ENCODE peak calls at places on chromosomes 12 and 14, in four cellular contexts. B is OCI-LY7, V is pancreas, T is endodermal cell. I is an unnamed sample.

GRCh38 chr14:63308723-63309317 is 9.9 kb downstream of the GPHB5 start:
- DNase-seq in B (peak; percentile 46), V (no peak), T (peak; percentile 90), I (peak; percentile 12)

GRCh38 chr14:22399776-22400175 is 189.2 kb downstream of the DAD1 start:
- DNase-seq in B (no peak), V (no peak), T (no peak), I (no peak)

GRCh38 chr14:31829256-31829923 is 247.7 kb upstream of the ARHGAP5 start:
- DNase-seq in B (no peak), V (no peak), T (no peak), I (peak; percentile 81)

GRCh38 chr14:99579903-99580570 is 24.0 kb downstream of the CCDC85C start:
- DNase-seq in B (peak; percentile 17), V (no peak), T (peak; percentile 88), I (peak; percentile 28)

GRCh38 chr12:92553389-92553788 is 149.4 kb upstream of the PLEKHG7 start:
- DNase-seq in B (no peak), V (no peak), T (no peak), I (no peak)

GRCh38 chr12:6078378-6079083 is 45.9 kb downstream of the VWF start:
- DNase-seq in B (no peak), V (no peak), T (peak; percentile 64), I (peak; percentile 20)

GRCh38 chr12:40921563-40922163 is 229.4 kb downstream of the CNTN1 start:
- DNase-seq in B (peak; percentile 37), V (no peak), T (no peak), I (no peak)

GRCh38 chr14:29442720-29443119 is 484.9 kb downstream of the PRKD1 start:
- DNase-seq in B (no peak), V (no peak), T (no peak), I (peak; percentile 7)

GRCh38 chr12:45192041-45192695 is 23.7 kb upstream of the ANO6 start:
- DNase-seq in B (no peak), V (no peak), T (no peak), I (peak; percentile 52)

GRCh38 chr12:57046947-57047890 is 2.7 kb downstream of the MYO1A start:
- DNase-seq in B (no peak), V (no peak), T (peak; percentile 36), I (no peak)

GRCh38 chr12:77107121-77107520 is 41.8 kb upstream of the E2F7 start:
- DNase-seq in B (no peak), V (no peak), T (no peak), I (no peak)

GRCh38 chr12:93572712-93573551 is 457 bp downstream of the SOCS2 start:
- DNase-seq in B (no peak), V (peak; percentile 32), T (peak; percentile 89), I (no peak)

GRCh38 chr14:102370305-102370809 is 7.6 kb downstream of the TECPR2 start:
- DNase-seq in B (peak; percentile 69), V (no peak), T (peak; percentile 44), I (no peak)

GRCh38 chr14:53380041-53380440 is 226.9 kb upstream of the DDHD1 start:
- DNase-seq in B (no peak), V (no peak), T (no peak), I (no peak)

GRCh38 chr12:129605666-129606065 is 298.2 kb downstream of the TMEM132D start:
- DNase-seq in B (no peak), V (no peak), T (peak; percentile 62), I (peak; percentile 73)

GRCh38 chr14:72559227-72559626 is 334.7 kb downstream of the DPF3 start:
- DNase-seq in B (no peak), V (no peak), T (peak; percentile 55), I (peak; percentile 5)

GRCh38 chr12:54933381-54933780 is 51.2 kb downstream of the TESPA1 start:
- DNase-seq in B (no peak), V (no peak), T (no peak), I (peak; percentile 17)

GRCh38 chr14:33463731-33464130 is 487.1 kb downstream of the EGLN3 start:
- DNase-seq in B (no peak), V (no peak), T (no peak), I (no peak)

GRCh38 chr14:92679246-92679645 is 69.2 kb downstream of the LGMN start:
- DNase-seq in B (no peak), V (no peak), T (no peak), I (no peak)

GRCh38 chr12:63302269-63302940 is 151.4 kb upstream of the AVPR1A start:
- DNase-seq in B (no peak), V (no peak), T (peak; percentile 63), I (peak; percentile 38)

GRCh38 chr14:33475623-33476022 is 475.3 kb downstream of the EGLN3 start:
- DNase-seq in B (peak; percentile 11), V (peak; percentile 20), T (peak; percentile 93), I (peak; percentile 59)

GRCh38 chr14:95291859-95292542 is 27.7 kb downstream of the CLMN start:
- DNase-seq in B (peak; percentile 54), V (peak; percentile 84), T (no peak), I (peak; percentile 88)

GRCh38 chr14:96238676-96239075 is 17.3 kb upstream of the BDKRB1 start:
- DNase-seq in B (no peak), V (no peak), T (no peak), I (no peak)

GRCh38 chr14:32077081-32078029 is at the start of gene ARHGAP5:
- DNase-seq in B (peak; percentile 59), V (no peak), T (peak; percentile 86), I (peak; percentile 29)

GRCh38 chr14:24262821-24263733 is at the start of gene TGM1:
- DNase-seq in B (no peak), V (no peak), T (peak; percentile 61), I (no peak)

GRCh38 chr14:29521526-29522137 is 406.0 kb downstream of the PRKD1 start:
- DNase-seq in B (peak; percentile 3), V (no peak), T (peak; percentile 82), I (no peak)

GRCh38 chr14:58171090-58171489 is 19.1 kb upstream of the ARMH4 start:
- DNase-seq in B (no peak), V (peak; percentile 66), T (peak; percentile 96), I (peak; percentile 80)

GRCh38 chr14:24116111-24116809 is 1.5 kb upstream of the NRL start:
- DNase-seq in B (no peak), V (no peak), T (no peak), I (no peak)

GRCh38 chr12:15688202-15688736 is 100.9 kb downstream of the EPS8 start:
- DNase-seq in B (no peak), V (no peak), T (peak; percentile 67), I (peak; percentile 68)

GRCh38 chr12:63787306-63787705 is 7.6 kb downstream of the RXYLT1 start:
- DNase-seq in B (no peak), V (no peak), T (no peak), I (peak; percentile 6)

GRCh38 chr12:63066782-63067181 is 84.2 kb downstream of the AVPR1A start:
- DNase-seq in B (no peak), V (no peak), T (peak; percentile 65), I (no peak)

GRCh38 chr14:93757185-93757584 is 31.1 kb downstream of the PRIMA1 start:
- DNase-seq in B (no peak), V (no peak), T (no peak), I (no peak)

GRCh38 chr12:93704122-93704521 is 26.9 kb downstream of the CRADD start:
- DNase-seq in B (no peak), V (no peak), T (no peak), I (no peak)

GRCh38 chr12:68453876-68454275 is 121.7 kb upstream of the MDM1 start:
- DNase-seq in B (no peak), V (no peak), T (no peak), I (peak; percentile 36)

GRCh38 chr12:68453278-68453677 is 121.1 kb upstream of the MDM1 start:
- DNase-seq in B (no peak), V (no peak), T (no peak), I (no peak)

GRCh38 chr12:68451261-68452091 is 119.3 kb upstream of the MDM1 start:
- DNase-seq in B (no peak), V (no peak), T (no peak), I (peak; percentile 76)

GRCh38 chr12:68449196-68449595 is 117.0 kb upstream of the MDM1 start:
- DNase-seq in B (no peak), V (no peak), T (no peak), I (no peak)

GRCh38 chr12:68450947-68451260 is 118.7 kb upstream of the MDM1 start:
- DNase-seq in B (no peak), V (no peak), T (no peak), I (no peak)
- H3K4me3 ChIP-seq in B (no peak overlapping the region), V (no peak overlapping the region), T (no peak overlapping the region), I (no peak overlapping the region)

DNA sequence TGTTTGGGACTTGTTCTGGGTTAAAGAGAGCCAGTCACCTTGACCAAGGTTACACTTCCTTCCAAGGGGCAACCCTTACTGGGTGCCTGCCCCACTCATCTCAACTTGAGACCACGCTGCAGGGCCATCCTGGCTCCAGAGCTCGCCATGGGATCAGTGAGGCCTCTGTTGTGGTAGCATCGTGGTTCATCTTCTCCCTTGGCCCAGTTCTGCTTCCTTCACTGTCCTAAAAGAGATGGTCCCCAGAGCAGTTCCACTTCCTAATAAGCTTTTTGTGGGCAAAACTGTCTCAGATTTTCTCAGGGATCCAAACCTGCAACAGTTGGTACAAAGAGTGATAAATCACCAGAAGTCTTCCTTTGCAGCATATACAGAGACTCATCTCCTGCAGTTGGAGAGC is 165.9 kb upstream of the TMEM260 start:
- DNase-seq in B (no peak), V (no peak), T (no peak), I (no peak)
- H3K27ac ChIP-seq in B (no peak overlapping the region), V (no peak overlapping the region), T (no peak overlapping the region), I (no peak overlapping the region)

GRCh38 chr12:52023976-52024688 is 17.4 kb downstream of the TAMALIN start:
- DNase-seq in B (peak; percentile 59), V (no peak), T (no peak), I (no peak)
- TF ChIP-seq CTCF in B (peak; percentile 45), V (no peak), T (peak; percentile 44), I (no peak)

GRCh38 chr12:103016381-103016780 is 58.9 kb downstream of the ASCL1 start:
- DNase-seq in B (no peak), V (no peak), T (no peak), I (no peak)

GRCh38 chr12:103012884-103013283 is 55.4 kb downstream of the ASCL1 start:
- DNase-seq in B (no peak), V (no peak), T (peak; percentile 63), I (no peak)

GRCh38 chr12:103011974-103012763 is 54.7 kb downstream of the ASCL1 start:
- DNase-seq in B (no peak), V (no peak), T (no peak), I (no peak)

GRCh38 chr12:103013741-103014140 is 56.3 kb downstream of the ASCL1 start:
- DNase-seq in B (no peak), V (no peak), T (no peak), I (no peak)
- H3K4me3 ChIP-seq in B (no peak overlapping the region), V (no peak overlapping the region), T (no peak overlapping the region), I (no peak overlapping the region)

DNA sequence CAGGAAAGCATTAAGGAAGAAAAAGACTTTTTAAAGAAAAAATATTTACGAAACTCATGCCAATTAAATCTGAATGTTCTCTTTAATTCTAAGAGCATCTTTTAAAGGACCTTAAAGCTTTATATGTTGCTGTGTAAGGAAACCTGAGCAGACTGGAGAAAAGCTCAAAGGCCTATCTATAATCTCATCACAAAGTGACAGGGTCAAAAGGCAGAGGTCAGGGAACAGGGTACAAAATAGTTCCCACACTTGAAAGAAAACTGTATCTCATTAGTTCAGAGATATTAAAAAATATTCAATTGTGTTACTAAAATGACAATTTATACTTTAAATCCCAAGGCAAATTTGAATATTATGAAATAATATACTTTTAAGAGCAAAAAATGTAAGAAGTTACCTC is 18.0 kb downstream of the DENND5B start:
- DNase-seq in B (no peak), V (no peak), T (no peak), I (no peak)
- H3K27ac ChIP-seq in B (no peak overlapping the region), V (no peak overlapping the region), T (peak overlapping the region; percentile 74), I (no peak overlapping the region)

I was measured in brain microvascular endothelial cell.